ENCODE peak calls at places on chromosomes 13 and 19, in seven cellular contexts. Y, V, J, G, H, Q and C are unnamed samples.

GRCh38 chr19:38276942-38277517 is 12.7 kb downstream of the SPINT2 start:
- DNase-seq in Y (no peak), V (no peak), J (no peak), G (no peak), H (no peak), Q (no peak), C (no peak)

GRCh38 chr13:101751488-101751887 is 299.0 kb downstream of the ITGBL1 start:
- DNase-seq in Y (no peak), V (peak), J (peak), G (no peak), H (no peak), Q (peak), C (peak)

GRCh38 chr13:113418722-113419049 is 34.6 kb downstream of the ADPRHL1 start:
- DNase-seq in Y (no peak), V (no peak), J (no peak), G (no peak), H (no peak), Q (no peak), C (no peak)

GRCh38 chr13:97496511-97496910 is 62.5 kb downstream of the RAP2A start:
- DNase-seq in Y (no peak), V (no peak), J (no peak), G (no peak), H (no peak), Q (no peak), C (no peak)

GRCh38 chr19:29380581-29380980 is 145.2 kb upstream of the VSTM2B start:
- DNase-seq in Y (peak), V (no peak), J (no peak), G (no peak), H (peak), Q (no peak), C (no peak)

GRCh38 chr19:29687244-29687896 is 22.1 kb downstream of the PLEKHF1 start:
- DNase-seq in Y (peak), V (peak), J (no peak), G (no peak), H (peak), Q (peak), C (no peak)

GRCh38 chr19:17327654-17328516 is 6.8 kb downstream of the ANO8 start:
- DNase-seq in Y (no peak), V (no peak), J (peak), G (no peak), H (peak), Q (no peak), C (peak)

GRCh38 chr19:30881986-30882385 is 467.2 kb downstream of the TSHZ3 start:
- DNase-seq in Y (no peak), V (no peak), J (no peak), G (no peak), H (no peak), Q (no peak), C (no peak)

GRCh38 chr19:45403781-45404556 is 900 bp downstream of the PPP1R13L start:
- DNase-seq in Y (no peak), V (no peak), J (no peak), G (peak), H (peak), Q (no peak), C (peak)

GRCh38 chr13:70310720-70311119 is 202.5 kb upstream of the KLHL1 start:
- DNase-seq in Y (no peak), V (no peak), J (peak), G (peak), H (no peak), Q (peak), C (peak)

GRCh38 chr19:771332-771785 is 20.4 kb downstream of the MISP start:
- DNase-seq in Y (no peak), V (no peak), J (no peak), G (peak), H (no peak), Q (peak), C (peak)

GRCh38 chr19:5018224-5019015 is 49.5 kb downstream of the KDM4B start:
- DNase-seq in Y (no peak), V (no peak), J (no peak), G (no peak), H (no peak), Q (peak), C (no peak)

GRCh38 chr19:20612711-20613316 is 47.2 kb upstream of the ZNF737 start:
- DNase-seq in Y (no peak), V (no peak), J (no peak), G (no peak), H (no peak), Q (no peak), C (no peak)
- H3K4me3 ChIP-seq in Y (peak), V (peak), J (peak), G (no peak), H (peak), Q (peak), C (no peak)

GRCh38 chr19:51366999-51367564 is 894 bp upstream of the ETFB start:
- DNase-seq in Y (no peak), V (no peak), J (no peak), G (peak), H (no peak), Q (no peak), C (peak)

GRCh38 chr19:51365211-51366049 is 758 bp downstream of the ETFB start:
- DNase-seq in Y (no peak), V (no peak), J (no peak), G (peak), H (peak), Q (peak), C (peak)

GRCh38 chr19:51368366-51369282 is at the start of gene CLDND2:
- DNase-seq in Y (no peak), V (no peak), J (no peak), G (peak), H (no peak), Q (no peak), C (no peak)

GRCh38 chr19:51366050-51366998 is at the start of gene ETFB:
- DNase-seq in Y (peak), V (peak), J (peak), G (peak), H (peak), Q (peak), C (peak)

GRCh38 chr19:51367565-51368365 is 1.0 kb downstream of the CLDND2 start:
- DNase-seq in Y (peak), V (peak), J (peak), G (peak), H (peak), Q (peak), C (peak)
- TF ChIP-seq CTCF in Y (no peak), V (no peak), J (no peak), G (no peak), H (no peak), Q (no peak), C (no peak)

GRCh38 chr13:20498129-20498528 is 27.5 kb downstream of the CRYL1 start:
- DNase-seq in Y (no peak), V (no peak), J (no peak), G (no peak), H (no peak), Q (no peak), C (no peak)
- H3K4me3 ChIP-seq in Y (no peak), V (no peak), J (no peak), G (no peak), H (no peak), Q (no peak), C (no peak)

GRCh38 chr13:20033486-20033885 is 75.0 kb downstream of the ZMYM2 start:
- DNase-seq in Y (no peak), V (no peak), J (no peak), G (no peak), H (no peak), Q (no peak), C (no peak)

GRCh38 chr13:20037908-20038307 is 79.4 kb downstream of the ZMYM2 start:
- DNase-seq in Y (no peak), V (no peak), J (no peak), G (no peak), H (no peak), Q (no peak), C (no peak)

GRCh38 chr13:20035130-20035529 is 76.6 kb downstream of the ZMYM2 start:
- DNase-seq in Y (no peak), V (no peak), J (no peak), G (no peak), H (no peak), Q (peak), C (no peak)
- TF ChIP-seq CTCF in Y (no peak), V (no peak), J (peak), G (no peak), H (no peak), Q (no peak), C (no peak)

GRCh38 chr19:6278051-6278450 is 1.7 kb downstream of the MLLT1 start:
- DNase-seq in Y (no peak), V (no peak), J (no peak), G (no peak), H (no peak), Q (no peak), C (no peak)

GRCh38 chr19:6278740-6279619 is 795 bp downstream of the MLLT1 start:
- DNase-seq in Y (no peak), V (no peak), J (no peak), G (peak), H (no peak), Q (no peak), C (peak)

GRCh38 chr19:6276447-6276846 is 3.3 kb downstream of the MLLT1 start:
- DNase-seq in Y (peak), V (peak), J (no peak), G (no peak), H (peak), Q (peak), C (no peak)

GRCh38 chr19:6279931-6280591 is at the start of gene MLLT1:
- DNase-seq in Y (peak), V (peak), J (peak), G (peak), H (peak), Q (peak), C (peak)

GRCh38 chr19:6279620-6279930 is 200 bp downstream of the MLLT1 start:
- DNase-seq in Y (no peak), V (no peak), J (no peak), G (no peak), H (no peak), Q (no peak), C (no peak)
- H3K4me3 ChIP-seq in Y (peak), V (peak), J (peak), G (peak), H (peak), Q (peak), C (peak)

GRCh38 chr13:46748300-46748699 is 48.7 kb downstream of the ESD start:
- DNase-seq in Y (no peak), V (no peak), J (no peak), G (no peak), H (no peak), Q (no peak), C (no peak)

GRCh38 chr13:46753137-46753536 is 43.8 kb downstream of the ESD start:
- DNase-seq in Y (no peak), V (no peak), J (no peak), G (no peak), H (no peak), Q (no peak), C (no peak)

GRCh38 chr13:46751811-46752635 is 44.9 kb downstream of the ESD start:
- DNase-seq in Y (no peak), V (peak), J (no peak), G (peak), H (no peak), Q (peak), C (peak)

GRCh38 chr13:46747031-46747820 is 49.7 kb downstream of the ESD start:
- DNase-seq in Y (no peak), V (no peak), J (no peak), G (no peak), H (no peak), Q (no peak), C (no peak)

DNA sequence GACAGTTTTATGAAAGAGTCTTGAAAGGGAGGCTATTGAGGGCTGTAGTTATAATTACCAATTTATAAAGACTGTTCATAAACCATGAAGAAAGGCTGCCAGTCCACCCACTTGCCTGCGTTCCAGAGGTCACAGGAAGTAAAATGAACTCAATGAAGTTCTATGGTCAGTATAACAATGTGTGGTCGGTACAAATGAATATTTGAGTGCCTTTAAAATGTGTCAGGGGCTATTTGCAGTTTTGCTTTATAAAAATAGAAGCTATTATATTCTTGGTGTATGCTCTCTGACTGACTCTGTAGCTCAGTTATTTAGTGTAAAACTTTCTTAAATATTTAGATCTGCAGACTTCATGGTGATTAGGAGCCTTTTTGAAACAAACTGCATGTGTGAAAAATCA is 47.0 kb downstream of the ESD start:
- DNase-seq in Y (no peak), V (no peak), J (no peak), G (no peak), H (no peak), Q (peak), C (no peak)
- TF ChIP-seq CTCF in Y (no peak), V (no peak), J (no peak), G (no peak), H (no peak), Q (no peak), C (no peak)

DNA sequence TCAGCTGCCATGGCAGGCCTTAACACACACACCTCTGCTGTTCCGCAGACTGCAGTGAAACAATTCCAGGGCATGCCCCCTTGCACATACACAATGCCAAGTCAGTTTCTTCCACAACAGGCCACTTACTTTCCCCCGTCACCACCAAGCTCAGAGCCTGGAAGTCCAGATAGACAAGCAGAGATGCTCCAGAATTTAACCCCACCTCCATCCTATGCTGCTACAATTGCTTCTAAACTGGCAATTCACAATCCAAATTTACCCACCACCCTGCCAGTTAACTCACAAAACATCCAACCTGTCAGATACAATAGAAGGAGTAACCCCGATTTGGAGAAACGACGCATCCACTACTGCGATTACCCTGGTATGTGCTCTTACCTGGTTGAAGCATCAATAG is 3.6 kb downstream of the KLF5 start:
- DNase-seq in Y (no peak), V (no peak), J (no peak), G (no peak), H (no peak), Q (no peak), C (no peak)
- H3K4me3 ChIP-seq in Y (no peak), V (no peak), J (no peak), G (no peak), H (no peak), Q (no peak), C (no peak)

DNA sequence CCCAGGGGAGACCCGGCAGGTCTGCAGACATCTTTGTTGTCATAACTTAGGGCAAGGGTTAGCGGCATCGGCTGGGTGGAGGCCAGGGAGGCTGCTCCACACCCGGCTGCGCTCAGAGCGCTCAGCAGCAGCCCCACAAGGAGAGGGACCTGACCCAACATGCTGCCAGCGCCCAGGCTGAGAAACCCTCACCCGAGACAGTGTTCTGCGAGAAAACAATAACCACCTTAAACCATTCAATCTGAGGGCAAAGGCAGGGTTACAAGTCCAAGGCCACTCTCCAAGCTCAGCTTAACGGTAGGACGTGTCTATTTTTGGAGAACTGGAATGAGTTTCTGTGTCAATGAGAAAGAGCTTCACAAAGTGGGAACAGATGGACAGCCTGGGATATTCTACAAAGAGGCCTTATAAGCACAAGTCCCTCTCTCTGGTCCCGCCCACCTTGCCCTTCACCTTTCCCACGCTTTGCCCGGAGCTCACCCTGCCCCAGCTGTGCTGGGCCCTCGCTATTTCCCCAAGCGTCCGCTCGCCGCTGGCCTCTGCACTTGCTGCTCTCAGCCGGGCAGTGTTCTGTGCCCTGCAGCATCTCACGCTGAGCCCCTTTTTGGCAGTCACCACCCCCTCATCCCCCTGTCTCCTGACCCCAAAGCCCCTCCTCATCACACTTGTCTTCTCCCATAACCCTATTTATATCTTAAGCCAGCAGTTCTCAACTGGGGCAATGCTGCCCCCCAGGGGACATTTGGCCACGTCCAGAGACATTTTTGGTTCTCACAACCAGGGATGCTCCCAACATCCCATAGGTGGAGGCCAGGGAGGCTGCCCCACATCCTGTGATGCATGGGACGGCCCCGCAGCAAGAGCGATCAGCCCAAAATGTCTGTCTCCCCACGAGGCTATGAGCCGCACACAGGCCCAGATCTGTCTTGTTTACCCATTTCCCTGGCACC is 17.6 kb downstream of the PPP1R12C start:
- DNase-seq in Y (no peak), V (no peak), J (no peak), G (no peak), H (no peak), Q (no peak), C (no peak)
- TF ChIP-seq CTCF in Y (no peak), V (no peak), J (peak), G (peak), H (no peak), Q (peak), C (no peak)

GRCh38 chr19:47005164-47005641 is 14.4 kb upstream of the NPAS1 start:
- DNase-seq in Y (no peak), V (no peak), J (no peak), G (no peak), H (no peak), Q (no peak), C (no peak)

GRCh38 chr19:47003611-47003935 is 16.1 kb upstream of the NPAS1 start:
- DNase-seq in Y (no peak), V (no peak), J (no peak), G (no peak), H (no peak), Q (no peak), C (no peak)

GRCh38 chr19:47002853-47003610 is 16.6 kb upstream of the NPAS1 start:
- DNase-seq in Y (no peak), V (no peak), J (no peak), G (no peak), H (no peak), Q (no peak), C (no peak)

GRCh38 chr19:47002106-47002766 is 17.4 kb upstream of the NPAS1 start:
- DNase-seq in Y (no peak), V (no peak), J (no peak), G (no peak), H (no peak), Q (no peak), C (no peak)

GRCh38 chr19:47004012-47004465 is 15.6 kb upstream of the NPAS1 start:
- DNase-seq in Y (no peak), V (no peak), J (no peak), G (no peak), H (no peak), Q (no peak), C (no peak)
- H3K4me3 ChIP-seq in Y (no peak), V (no peak), J (no peak), G (no peak), H (no peak), Q (peak), C (no peak)